ENCODE peak calls at places on chromosomes 7 and 10, in seven cellular contexts. T is astrocyte of the spinal cord; A is H1; R is CD8-positive, alpha-beta T cell; B is HFF-Myc; E is GM23338; K is sigmoid colon. H is an unnamed sample.

GRCh38 chr10:71981024-71981867 is 17.1 kb downstream of the CHST3 start:
- DNase-seq in T (peak; percentile 71), A (no peak), R (no peak), B (no peak), E (no peak), K (peak; percentile 81), H (peak; percentile 89)

GRCh38 chr10:79239930-79240713 is 107.1 kb upstream of the PPIF start:
- DNase-seq in T (peak; percentile 70), A (peak; percentile 77), R (no peak), B (no peak), E (peak; percentile 88), K (no peak), H (no peak)

GRCh38 chr10:484441-484924 is 205.0 kb downstream of the DIP2C start:
- DNase-seq in T (peak; percentile 81), A (peak; percentile 63), R (no peak), B (no peak), E (no peak), K (no peak), H (no peak)

GRCh38 chr7:129210256-129210988 is 14.4 kb upstream of the AHCYL2 start:
- DNase-seq in T (peak; percentile 45), A (peak; percentile 98), R (peak; percentile 69), B (no peak), E (peak; percentile 84), K (peak; percentile 88), H (peak; percentile 89)

GRCh38 chr7:152465118-152465387 is 29.2 kb upstream of the KMT2C start:
- DNase-seq in T (no peak), A (no peak), R (no peak), B (no peak), E (no peak), K (no peak), H (no peak)

GRCh38 chr10:30671011-30671616 is 41.6 kb upstream of the LYZL2 start:
- DNase-seq in T (peak; percentile 80), A (no peak), R (peak; percentile 16), B (peak; percentile 79), E (peak; percentile 79), K (no peak), H (peak; percentile 28)

GRCh38 chr7:95323410-95324129 is 762 bp downstream of the PON1 start:
- DNase-seq in T (no peak), A (no peak), R (no peak), B (no peak), E (no peak), K (no peak), H (no peak)

GRCh38 chr7:43585521-43585920 is 2.6 kb downstream of the STK17A start:
- DNase-seq in T (peak; percentile 70), A (no peak), R (no peak), B (no peak), E (no peak), K (no peak), H (no peak)

GRCh38 chr10:13536674-13537366 is 8.0 kb upstream of the BEND7 start:
- DNase-seq in T (peak; percentile 35), A (peak; percentile 86), R (no peak), B (no peak), E (peak; percentile 94), K (no peak), H (peak; percentile 58)

GRCh38 chr7:155381852-155382801 is 75.8 kb upstream of the EN2 start:
- DNase-seq in T (no peak), A (peak; percentile 56), R (no peak), B (no peak), E (peak; percentile 53), K (no peak), H (no peak)

GRCh38 chr10:11673346-11674330 is 62.2 kb upstream of the USP6NL start:
- DNase-seq in T (no peak), A (no peak), R (no peak), B (no peak), E (no peak), K (no peak), H (no peak)

GRCh38 chr7:28155964-28156363 is 24.6 kb downstream of the JAZF1 start:
- DNase-seq in T (peak; percentile 39), A (no peak), R (no peak), B (no peak), E (no peak), K (no peak), H (no peak)

GRCh38 chr10:71996598-71997371 is 32.6 kb downstream of the CHST3 start:
- DNase-seq in T (no peak), A (no peak), R (no peak), B (no peak), E (no peak), K (no peak), H (no peak)

GRCh38 chr7:92595281-92595680 is 5.1 kb upstream of the FAM133B start:
- DNase-seq in T (peak; percentile 69), A (no peak), R (no peak), B (peak; percentile 80), E (no peak), K (no peak), H (no peak)

GRCh38 chr10:79444243-79445119 is 943 bp downstream of the ZCCHC24 start:
- DNase-seq in T (peak; percentile 78), A (peak; percentile 78), R (peak; percentile 41), B (no peak), E (peak; percentile 80), K (peak; percentile 89), H (peak; percentile 76)

GRCh38 chr10:77229704-77230103 is 407.9 kb downstream of the KCNMA1 start:
- DNase-seq in T (no peak), A (no peak), R (no peak), B (no peak), E (no peak), K (no peak), H (no peak)

GRCh38 chr10:43162604-43163003 is 24.4 kb downstream of the CSGALNACT2 start:
- DNase-seq in T (no peak), A (no peak), R (no peak), B (no peak), E (no peak), K (no peak), H (no peak)

GRCh38 chr7:80089341-80089740 is 45.3 kb upstream of the GNAI1 start:
- DNase-seq in T (no peak), A (no peak), R (no peak), B (no peak), E (no peak), K (no peak), H (no peak)

GRCh38 chr7:109793-110556 is 82.4 kb upstream of the FAM20C start:
- DNase-seq in T (no peak), A (peak; percentile 43), R (no peak), B (no peak), E (no peak), K (no peak), H (no peak)

GRCh38 chr10:125003146-125003900 is 61.4 kb downstream of the ZRANB1 start:
- DNase-seq in T (no peak), A (no peak), R (no peak), B (no peak), E (no peak), K (peak; percentile 61), H (no peak)
- TF ChIP-seq CTCF in T (no peak), A (no peak), R (no peak), B (peak; percentile 11), E (peak; percentile 38), K (no peak), H (no peak)

DNA sequence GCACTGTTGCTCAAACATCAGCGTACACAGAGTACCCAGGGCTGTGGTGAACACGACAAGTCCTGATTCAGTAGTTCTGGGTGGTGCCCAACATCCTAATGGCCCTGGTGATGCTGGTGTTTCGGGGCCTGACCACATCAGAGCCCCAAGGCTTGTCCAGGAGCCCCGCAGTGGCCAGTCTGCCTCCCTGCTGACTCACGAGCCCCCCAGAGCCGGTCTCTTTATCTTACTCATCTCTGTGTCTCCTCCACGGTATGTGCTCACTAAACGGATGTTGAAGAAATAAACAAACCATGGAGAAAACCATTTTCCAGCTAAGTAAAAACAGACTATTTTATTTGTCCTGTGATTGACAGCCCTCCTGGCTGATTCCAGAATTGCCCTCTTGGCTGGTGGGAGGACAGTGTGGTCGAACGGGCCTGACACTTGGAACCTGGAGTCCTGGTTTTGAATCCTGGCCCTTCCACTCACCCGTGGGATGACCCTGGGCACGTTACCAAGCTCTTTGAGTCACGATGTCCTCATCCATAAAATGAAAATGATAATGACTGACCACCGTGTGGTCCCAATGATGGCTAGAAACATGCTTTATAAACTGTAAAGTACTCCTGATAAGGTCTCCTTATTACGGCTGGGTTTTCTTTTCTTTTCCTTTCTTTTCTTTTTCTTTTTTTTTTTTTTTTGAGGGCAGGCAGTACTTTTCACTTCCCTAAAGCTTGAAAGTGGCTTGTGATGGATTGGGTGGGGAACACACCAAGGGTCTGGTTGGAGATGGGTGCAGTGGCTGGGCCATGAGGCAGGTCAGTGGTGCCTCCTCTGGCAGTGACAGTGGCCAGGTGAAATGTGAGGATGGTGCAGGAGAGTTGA is 5.7 kb downstream of the HIP1 start:
- DNase-seq in T (peak; percentile 95), A (no peak), R (no peak), B (peak; percentile 59), E (no peak), K (no peak), H (no peak)
- H3K4me3 ChIP-seq in T (no peak overlapping the region), A (no peak overlapping the region), R (no peak overlapping the region), B (no peak overlapping the region), E (no peak overlapping the region), K (no peak overlapping the region), H (no peak overlapping the region)

DNA sequence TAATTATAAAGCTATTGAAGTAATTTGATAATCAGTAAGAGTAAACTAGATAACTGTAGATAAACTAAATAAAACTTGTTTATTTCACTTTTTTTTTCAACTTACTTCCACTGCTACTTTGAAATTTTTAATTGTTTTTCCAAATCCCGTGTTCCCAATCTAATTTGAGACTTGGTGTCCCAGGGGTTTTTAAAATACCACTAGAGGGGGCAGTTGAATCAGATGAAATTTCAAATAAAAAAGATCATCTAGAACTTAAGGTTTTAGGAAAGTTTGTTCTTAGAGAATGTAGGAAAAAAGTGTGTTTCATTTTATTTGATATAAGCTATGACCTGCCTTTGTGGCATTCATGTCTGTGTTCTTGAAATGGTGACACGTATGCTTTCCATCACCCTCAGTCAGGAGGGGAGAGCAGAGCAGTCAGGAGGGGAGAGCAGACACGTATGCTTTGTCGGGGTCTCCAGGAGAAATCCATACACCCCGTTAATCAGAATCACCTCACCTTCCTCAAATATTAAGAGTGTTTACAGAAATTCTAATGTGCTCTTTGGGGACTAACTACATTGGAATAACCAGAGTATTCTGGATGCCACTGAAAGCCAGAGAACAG is 49.9 kb downstream of the C10orf67 start:
- DNase-seq in T (peak; percentile 5), A (no peak), R (no peak), B (no peak), E (peak; percentile 62), K (no peak), H (no peak)
- TF ChIP-seq CTCF in T (peak; percentile 58), A (no peak), R (no peak), B (peak; percentile 43), E (peak; percentile 89), K (no peak), H (peak; percentile 28)

GRCh38 chr7:6613706-6614105 is 1.7 kb upstream of the ZNF853 start:
- DNase-seq in T (no peak), A (no peak), R (no peak), B (no peak), E (no peak), K (no peak), H (no peak)

GRCh38 chr7:6616854-6617643 is 1.6 kb downstream of the ZNF853 start:
- DNase-seq in T (no peak), A (no peak), R (no peak), B (no peak), E (no peak), K (no peak), H (no peak)

GRCh38 chr7:6614941-6615737 is at the start of gene ZNF853:
- DNase-seq in T (no peak), A (peak; percentile 72), R (no peak), B (no peak), E (peak; percentile 64), K (no peak), H (no peak)

GRCh38 chr7:6618621-6619020 is 3.2 kb downstream of the ZNF853 start:
- DNase-seq in T (no peak), A (no peak), R (no peak), B (no peak), E (no peak), K (no peak), H (no peak)

GRCh38 chr7:6615853-6616555 is 594 bp downstream of the ZNF853 start:
- DNase-seq in T (no peak), A (peak; percentile 77), R (no peak), B (no peak), E (peak; percentile 81), K (no peak), H (no peak)
- H3K4me3 ChIP-seq in T (peak overlapping the region; percentile 48), A (peak overlapping the region; percentile 89), R (peak overlapping the region; percentile 62), B (peak overlapping the region; percentile 39), E (peak overlapping the region; percentile 83), K (peak overlapping the region; percentile 41), H (peak overlapping the region; percentile 59)